ENCODE peak calls at places on chromosomes 6 and 20, in nine cellular contexts. One of them, this sample, is unnamed.

GRCh38 chr6:107801195-107801594 is 22.9 kb downstream of the SCML4 start:
- DNase-seq in midbrain: no peak
- DNase-seq in activated naive CD4-positive, alpha-beta T cell treated with anti-CD3 and anti-CD28 coated beads, Interleukin-2, amount 50 U/mL, for 16 hours: no peak
- DNase-seq in heart right ventricle: no peak
- DNase-seq in DMS153: no peak
- DNase-seq in fibroblast of the conjunctiva: no peak
- DNase-seq in NCI-H1436: no peak
- DNase-seq in Kasumi-1: no peak
- DNase-seq in LHCN-M2: no peak
- DNase-seq in this sample: no peak

GRCh38 chr6:152441892-152442291 is 195.3 kb downstream of the SYNE1 start:
- DNase-seq in heart right ventricle: no peak
- DNase-seq in LHCN-M2: no peak
- DNase-seq in DMS153: no peak
- DNase-seq in activated naive CD4-positive, alpha-beta T cell treated with anti-CD3 and anti-CD28 coated beads, Interleukin-2, amount 50 U/mL, for 16 hours: no peak
- DNase-seq in NCI-H1436: no peak
- DNase-seq in midbrain: no peak
- DNase-seq in Kasumi-1: no peak
- DNase-seq in fibroblast of the conjunctiva: no peak
- DNase-seq in this sample: no peak

GRCh38 chr6:158057213-158057987 is 75.7 kb downstream of the SYNJ2 start:
- DNase-seq in LHCN-M2: peak; percentile 96
- DNase-seq in NCI-H1436: no peak
- DNase-seq in heart right ventricle: no peak
- DNase-seq in Kasumi-1: peak; percentile 36
- DNase-seq in fibroblast of the conjunctiva: peak; percentile 79
- DNase-seq in DMS153: no peak
- DNase-seq in midbrain: no peak
- DNase-seq in activated naive CD4-positive, alpha-beta T cell treated with anti-CD3 and anti-CD28 coated beads, Interleukin-2, amount 50 U/mL, for 16 hours: peak; percentile 32
- DNase-seq in this sample: peak; percentile 55

GRCh38 chr6:111843347-111844147 is 29.7 kb downstream of the FYN start:
- DNase-seq in Kasumi-1: no peak
- DNase-seq in DMS153: no peak
- DNase-seq in LHCN-M2: peak; percentile 54
- DNase-seq in fibroblast of the conjunctiva: no peak
- DNase-seq in NCI-H1436: no peak
- DNase-seq in activated naive CD4-positive, alpha-beta T cell treated with anti-CD3 and anti-CD28 coated beads, Interleukin-2, amount 50 U/mL, for 16 hours: peak; percentile 40
- DNase-seq in midbrain: peak; percentile 26
- DNase-seq in heart right ventricle: no peak
- DNase-seq in this sample: no peak

GRCh38 chr6:158418501-158418900 is 106.2 kb downstream of the TULP4 start:
- DNase-seq in LHCN-M2: no peak
- DNase-seq in Kasumi-1: no peak
- DNase-seq in DMS153: no peak
- DNase-seq in heart right ventricle: no peak
- DNase-seq in activated naive CD4-positive, alpha-beta T cell treated with anti-CD3 and anti-CD28 coated beads, Interleukin-2, amount 50 U/mL, for 16 hours: no peak
- DNase-seq in fibroblast of the conjunctiva: no peak
- DNase-seq in midbrain: no peak
- DNase-seq in NCI-H1436: no peak
- DNase-seq in this sample: no peak

GRCh38 chr6:46490425-46491200 is 636 bp downstream of the RCAN2 start:
- DNase-seq in LHCN-M2: no peak
- DNase-seq in heart right ventricle: peak; percentile 44
- DNase-seq in fibroblast of the conjunctiva: no peak
- DNase-seq in Kasumi-1: no peak
- DNase-seq in NCI-H1436: peak; percentile 2
- DNase-seq in DMS153: no peak
- DNase-seq in activated naive CD4-positive, alpha-beta T cell treated with anti-CD3 and anti-CD28 coated beads, Interleukin-2, amount 50 U/mL, for 16 hours: peak; percentile 9
- DNase-seq in midbrain: peak; percentile 53
- DNase-seq in this sample: peak; percentile 13

GRCh38 chr6:5786321-5787053 is 220.2 kb downstream of the NRN1 start:
- DNase-seq in activated naive CD4-positive, alpha-beta T cell treated with anti-CD3 and anti-CD28 coated beads, Interleukin-2, amount 50 U/mL, for 16 hours: no peak
- DNase-seq in NCI-H1436: no peak
- DNase-seq in LHCN-M2: peak; percentile 5
- DNase-seq in midbrain: no peak
- DNase-seq in fibroblast of the conjunctiva: no peak
- DNase-seq in heart right ventricle: no peak
- DNase-seq in DMS153: no peak
- DNase-seq in Kasumi-1: no peak
- DNase-seq in this sample: no peak

GRCh38 chr20:63789836-63790571 is 41.1 kb downstream of the ZBTB46 start:
- DNase-seq in fibroblast of the conjunctiva: no peak
- DNase-seq in activated naive CD4-positive, alpha-beta T cell treated with anti-CD3 and anti-CD28 coated beads, Interleukin-2, amount 50 U/mL, for 16 hours: no peak
- DNase-seq in NCI-H1436: no peak
- DNase-seq in midbrain: no peak
- DNase-seq in DMS153: no peak
- DNase-seq in LHCN-M2: no peak
- DNase-seq in Kasumi-1: no peak
- DNase-seq in heart right ventricle: no peak
- DNase-seq in this sample: no peak

GRCh38 chr6:168136001-168136400 is 57.0 kb upstream of the FRMD1 start:
- DNase-seq in Kasumi-1: no peak
- DNase-seq in LHCN-M2: no peak
- DNase-seq in DMS153: no peak
- DNase-seq in midbrain: no peak
- DNase-seq in activated naive CD4-positive, alpha-beta T cell treated with anti-CD3 and anti-CD28 coated beads, Interleukin-2, amount 50 U/mL, for 16 hours: no peak
- DNase-seq in heart right ventricle: no peak
- DNase-seq in fibroblast of the conjunctiva: no peak
- DNase-seq in NCI-H1436: no peak
- DNase-seq in this sample: no peak

GRCh38 chr20:15619341-15619740 is 953.9 kb downstream of the KIF16B start:
- DNase-seq in fibroblast of the conjunctiva: no peak
- DNase-seq in LHCN-M2: no peak
- DNase-seq in activated naive CD4-positive, alpha-beta T cell treated with anti-CD3 and anti-CD28 coated beads, Interleukin-2, amount 50 U/mL, for 16 hours: no peak
- DNase-seq in heart right ventricle: no peak
- DNase-seq in midbrain: no peak
- DNase-seq in NCI-H1436: no peak
- DNase-seq in Kasumi-1: no peak
- DNase-seq in DMS153: no peak
- DNase-seq in this sample: no peak

This sample was measured in HTR-8/SVneo.